ENCODE peak calls at places on chromosomes 3 and 15, in six cellular contexts. P, Z, M, R, F and G are unnamed samples.

GRCh38 chr3:183807329-183807728 is 18.0 kb downstream of the MAP6D1 start:
- DNase-seq in P (no peak), Z (no peak), M (no peak), R (no peak), F (no peak), G (no peak)

GRCh38 chr15:77696006-77696631 is 63.4 kb upstream of the LINGO1 start:
- DNase-seq in P (no peak), Z (no peak), M (no peak), R (no peak), F (no peak), G (no peak)

GRCh38 chr15:33068531-33068990 is 126.0 kb downstream of the FMN1 start:
- DNase-seq in P (peak; percentile 87), Z (peak; percentile 34), M (no peak), R (peak; percentile 61), F (peak; percentile 61), G (no peak)

GRCh38 chr3:113594066-113594465 is 61.7 kb downstream of the SIDT1 start:
- DNase-seq in P (no peak), Z (no peak), M (no peak), R (no peak), F (no peak), G (no peak)

GRCh38 chr3:42652611-42653302 is 740 bp upstream of the ZBTB47 start:
- DNase-seq in P (peak; percentile 72), Z (peak; percentile 53), M (peak; percentile 60), R (peak; percentile 76), F (no peak), G (no peak)

GRCh38 chr3:97940034-97940433 is 32.2 kb downstream of the RIOX2 start:
- DNase-seq in P (no peak), Z (no peak), M (no peak), R (no peak), F (no peak), G (no peak)

GRCh38 chr3:129593595-129594339 is 12.7 kb downstream of the PLXND1 start:
- DNase-seq in P (peak; percentile 43), Z (no peak), M (no peak), R (no peak), F (no peak), G (no peak)

GRCh38 chr3:103052236-103052830 is 617.5 kb downstream of the ZPLD1 start:
- DNase-seq in P (peak; percentile 58), Z (peak; percentile 13), M (no peak), R (peak; percentile 47), F (peak; percentile 25), G (no peak)

GRCh38 chr15:57857871-57858270 is 151.4 kb downstream of the POLR2M start:
- DNase-seq in P (no peak), Z (no peak), M (no peak), R (no peak), F (no peak), G (no peak)

GRCh38 chr3:59939826-59940426 is 890.1 kb upstream of the CFAP20DC start:
- DNase-seq in P (no peak), Z (no peak), M (no peak), R (no peak), F (no peak), G (no peak)

GRCh38 chr3:185857208-185857607 is 32.4 kb upstream of the IGF2BP2 start:
- DNase-seq in P (no peak), Z (no peak), M (no peak), R (no peak), F (no peak), G (no peak)

GRCh38 chr15:48371961-48372360 is 40.7 kb downstream of the DUT start:
- DNase-seq in P (no peak), Z (no peak), M (no peak), R (no peak), F (no peak), G (no peak)

GRCh38 chr3:105970283-105970682 is 101.5 kb upstream of the CBLB start:
- DNase-seq in P (no peak), Z (no peak), M (no peak), R (peak; percentile 68), F (no peak), G (no peak)

GRCh38 chr3:46471371-46471914 is 6.7 kb upstream of the LTF start:
- DNase-seq in P (no peak), Z (no peak), M (no peak), R (no peak), F (no peak), G (no peak)

GRCh38 chr3:169772530-169772950 is 656 bp upstream of the MYNN start:
- DNase-seq in P (peak; percentile 78), Z (peak; percentile 76), M (peak; percentile 27), R (peak; percentile 79), F (peak; percentile 67), G (peak; percentile 80)

GRCh38 chr15:21261396-21261964 is 178.8 kb downstream of the POTEB3 start:
- DNase-seq in P (no peak), Z (no peak), M (no peak), R (no peak), F (no peak), G (no peak)

GRCh38 chr3:141476033-141476432 is 10.8 kb upstream of the RASA2 start:
- DNase-seq in P (peak; percentile 38), Z (no peak), M (no peak), R (no peak), F (no peak), G (no peak)

GRCh38 chr3:49593046-49593445 is 38.8 kb downstream of the BSN start:
- DNase-seq in P (no peak), Z (no peak), M (no peak), R (no peak), F (no peak), G (no peak)

GRCh38 chr3:105367406-105368213 is 901 bp downstream of the ALCAM start:
- DNase-seq in P (peak; percentile 84), Z (peak; percentile 71), M (no peak), R (peak; percentile 59), F (no peak), G (peak; percentile 19)

GRCh38 chr3:154844863-154845262 is 235.3 kb upstream of the MME start:
- DNase-seq in P (no peak), Z (no peak), M (no peak), R (no peak), F (no peak), G (no peak)

GRCh38 chr3:108011616-108012015 is 79.2 kb downstream of the CD47 start:
- DNase-seq in P (no peak), Z (no peak), M (no peak), R (no peak), F (no peak), G (no peak)

GRCh38 chr15:80106051-80106450 is 46.6 kb downstream of the ZFAND6 start:
- DNase-seq in P (no peak), Z (no peak), M (no peak), R (no peak), F (no peak), G (no peak)

GRCh38 chr15:77527164-77527778 is 105.4 kb downstream of the LINGO1 start:
- DNase-seq in P (no peak), Z (no peak), M (peak; percentile 48), R (no peak), F (no peak), G (no peak)

GRCh38 chr3:185865277-185865676 is 40.4 kb upstream of the IGF2BP2 start:
- DNase-seq in P (no peak), Z (no peak), M (no peak), R (no peak), F (no peak), G (no peak)

GRCh38 chr3:89179355-89179997 is 72.1 kb downstream of the EPHA3 start:
- DNase-seq in P (no peak), Z (no peak), M (no peak), R (no peak), F (no peak), G (no peak)

GRCh38 chr3:59253523-59253922 is 203.7 kb upstream of the CFAP20DC start:
- DNase-seq in P (no peak), Z (no peak), M (no peak), R (no peak), F (no peak), G (no peak)

GRCh38 chr3:11236588-11237461 is 35.4 kb upstream of the ATG7 start:
- DNase-seq in P (peak; percentile 84), Z (peak; percentile 71), M (peak; percentile 70), R (peak; percentile 55), F (no peak), G (peak; percentile 29)

GRCh38 chr15:95149036-95149435 is 917.7 kb downstream of the MCTP2 start:
- DNase-seq in P (no peak), Z (no peak), M (no peak), R (no peak), F (no peak), G (no peak)

GRCh38 chr15:75208501-75209288 is 7.0 kb downstream of the C15orf39 start:
- DNase-seq in P (no peak), Z (peak; percentile 31), M (no peak), R (no peak), F (no peak), G (no peak)

GRCh38 chr3:126540946-126541627 is 17.1 kb downstream of the CHST13 start:
- DNase-seq in P (peak; percentile 5), Z (no peak), M (peak; percentile 21), R (no peak), F (peak; percentile 0), G (peak; percentile 46)
- TF ChIP-seq POLR2A in P (no peak), Z (no peak), M (no peak), R (no peak), F (no peak), G (no peak)

GRCh38 chr3:153137626-153138025 is 24.4 kb upstream of the RAP2B start:
- DNase-seq in P (no peak), Z (no peak), M (no peak), R (no peak), F (no peak), G (no peak)

GRCh38 chr3:153142961-153143360 is 19.1 kb upstream of the RAP2B start:
- DNase-seq in P (no peak), Z (no peak), M (no peak), R (no peak), F (no peak), G (no peak)

GRCh38 chr3:153138267-153139210 is 23.5 kb upstream of the RAP2B start:
- DNase-seq in P (peak; percentile 82), Z (peak; percentile 80), M (no peak), R (peak; percentile 82), F (peak; percentile 15), G (peak; percentile 13)
- TF ChIP-seq POLR2A in P (no peak), Z (peak; percentile 28), M (no peak), R (no peak), F (no peak), G (no peak)

DNA sequence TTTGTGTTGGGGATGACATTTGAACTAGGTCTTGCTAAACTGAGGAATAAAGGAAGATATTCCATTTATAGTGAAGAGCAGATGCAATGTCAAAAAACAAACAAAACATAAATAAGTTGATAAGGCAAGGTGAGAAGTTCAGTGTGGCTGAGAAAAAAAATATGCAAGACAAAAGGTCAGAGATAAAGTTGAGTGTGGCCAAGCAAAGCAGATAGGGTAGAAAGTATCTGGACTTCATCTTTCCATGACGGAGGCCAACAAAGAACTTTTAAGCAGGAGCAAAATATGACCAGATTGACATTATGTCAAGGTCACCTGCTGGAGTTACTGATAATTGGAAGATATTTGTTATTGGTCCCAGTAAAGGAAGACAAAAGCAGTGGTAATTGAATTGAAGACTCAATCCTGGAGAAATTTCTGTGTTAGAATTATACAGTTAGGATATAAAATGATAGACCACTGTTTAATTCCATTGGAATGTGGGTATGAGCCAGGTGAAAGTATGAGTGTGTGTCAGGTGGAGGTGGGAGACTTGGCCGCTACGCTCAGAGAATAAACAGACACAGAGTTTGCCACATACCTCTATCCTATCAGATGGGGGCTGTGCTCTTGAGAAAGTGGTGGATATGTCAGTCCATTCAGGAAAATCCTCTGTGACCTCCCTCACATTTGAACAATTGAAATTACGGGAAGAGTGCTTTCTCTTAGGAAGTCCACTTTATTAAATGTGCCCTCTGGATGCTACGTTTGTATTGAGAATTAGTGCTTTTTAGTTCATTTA is 28.1 kb downstream of the ADIPOQ start:
- DNase-seq in P (no peak), Z (no peak), M (no peak), R (no peak), F (no peak), G (no peak)
- TF ChIP-seq POLR2A in P (no peak), Z (no peak), M (no peak), R (no peak), F (no peak), G (no peak)

GRCh38 chr3:15498461-15499214 is 22.9 kb downstream of the COLQ start:
- DNase-seq in P (no peak), Z (no peak), M (no peak), R (no peak), F (peak; percentile 67), G (no peak)
- TF ChIP-seq POLR2A in P (no peak), Z (no peak), M (no peak), R (no peak), F (peak; percentile 53), G (no peak)